ENCODE peak calls at places on chromosomes 3 and 15, in six cellular contexts. Q is GM23248, K is MM.1S, M is PC-3, N is GM23338, P is SK-N-SH. R is an unnamed sample. For H3F3A and H3K4me1, the result is how much of the 10 kb centered on the place peaks cover.

GRCh38 chr3:88032245-88032644 is 26.6 kb downstream of the CGGBP1 start:
- DNase-seq in P (no peak), N (no peak), Q (peak), M (peak), K (no peak), R (no peak)

GRCh38 chr15:90205050-90205848 is 4.1 kb downstream of the SEMA4B start:
- DNase-seq in K (no peak), Q (no peak), N (no peak), P (peak), M (no peak), R (no peak)

GRCh38 chr3:13107661-13108060 is 34.4 kb upstream of the IQSEC1 start:
- DNase-seq in N (no peak), P (no peak), M (no peak), K (no peak), Q (no peak), R (no peak)

GRCh38 chr3:102194760-102195159 is 240.1 kb upstream of the ZPLD1 start:
- DNase-seq in K (no peak), P (no peak), N (no peak), M (no peak), Q (no peak), R (no peak)

GRCh38 chr3:63966871-63967270 is 54.7 kb upstream of the SCAANT1 start:
- DNase-seq in M (no peak), K (no peak), Q (no peak), N (no peak), P (no peak), R (no peak)

GRCh38 chr3:36298188-36298587 is 82.1 kb upstream of the STAC start:
- DNase-seq in N (no peak), K (no peak), Q (no peak), M (no peak), P (no peak), R (peak)

GRCh38 chr3:45656575-45657363 is 32.4 kb upstream of the SACM1L start:
- DNase-seq in P (peak), Q (peak), K (peak), N (peak), M (peak), R (peak)

GRCh38 chr3:128415773-128416577 is 50.7 kb downstream of the DNAJB8 start:
- DNase-seq in Q (no peak), N (no peak), P (peak), K (no peak), M (no peak), R (no peak)

GRCh38 chr3:126881861-126882260 is 101.1 kb upstream of the PLXNA1 start:
- DNase-seq in P (no peak), Q (no peak), M (no peak), K (no peak), N (no peak), R (no peak)

GRCh38 chr3:38755130-38755529 is 60.9 kb downstream of the SCN10A start:
- DNase-seq in K (no peak), M (no peak), P (no peak), Q (peak), N (peak), R (peak)

GRCh38 chr3:144866504-144866903 is 894.9 kb downstream of the DIPK2A start:
- DNase-seq in N (no peak), K (no peak), M (no peak), P (no peak), Q (no peak), R (no peak)

GRCh38 chr15:80317389-80318169 is 65.6 kb upstream of the CTXND1 start:
- DNase-seq in P (no peak), M (peak), K (no peak), N (no peak), Q (peak), R (no peak)

GRCh38 chr3:80677796-80678195 is 910.0 kb upstream of the ROBO1 start:
- DNase-seq in N (no peak), M (peak), P (no peak), Q (peak), K (no peak), R (no peak)

GRCh38 chr3:25284249-25284648 is 143.8 kb upstream of the RARB start:
- DNase-seq in P (no peak), K (no peak), M (peak), N (no peak), Q (no peak), R (no peak)

GRCh38 chr3:177835008-177835407 is 637.7 kb upstream of the TBL1XR1 start:
- DNase-seq in K (no peak), N (no peak), Q (peak), M (peak), P (no peak), R (no peak)

GRCh38 chr3:149657458-149657795 is 398 bp downstream of the WWTR1 start:
- DNase-seq in P (no peak), M (peak), N (peak), Q (peak), K (no peak), R (peak)

GRCh38 chr3:52246264-52246620 is 683 bp downstream of the PPM1M start:
- DNase-seq in Q (peak), M (no peak), P (no peak), N (no peak), K (no peak), R (no peak)

GRCh38 chr3:121692010-121692699 is 31.5 kb upstream of the HCLS1 start:
- DNase-seq in P (no peak), K (no peak), M (no peak), N (no peak), Q (no peak), R (no peak)

GRCh38 chr3:50612973-50613851 is 1.6 kb upstream of the CISH start:
- DNase-seq in M (no peak), K (no peak), P (no peak), Q (no peak), N (no peak), R (no peak)

GRCh38 chr15:40900256-40901052 is 6.2 kb downstream of the VPS18 start:
- DNase-seq in K (no peak), Q (no peak), M (no peak), N (no peak), P (no peak), R (no peak)

GRCh38 chr15:92095691-92096090 is 242.2 kb downstream of the SLCO3A1 start:
- DNase-seq in Q (no peak), M (no peak), N (no peak), P (no peak), K (peak), R (no peak)

GRCh38 chr3:67529337-67529736 is 125.1 kb downstream of the SUCLG2 start:
- DNase-seq in P (no peak), Q (no peak), N (no peak), K (no peak), M (no peak), R (no peak)

GRCh38 chr3:126934149-126934548 is 48.8 kb upstream of the PLXNA1 start:
- DNase-seq in M (no peak), N (no peak), P (peak), Q (peak), K (no peak), R (peak)

GRCh38 chr3:46417841-46418611 is 11.0 kb downstream of the CCRL2 start:
- DNase-seq in K (no peak), P (no peak), N (peak), Q (no peak), M (no peak), R (no peak)

GRCh38 chr15:51332211-51333147 is 5.9 kb downstream of the CYP19A1 start:
- DNase-seq in K (no peak), N (no peak), P (no peak), M (no peak), Q (peak), R (no peak)

GRCh38 chr15:47794266-47794914 is 77.1 kb downstream of the SEMA6D start:
- DNase-seq in M (peak), Q (peak), K (no peak), N (no peak), P (no peak), R (no peak)

GRCh38 chr15:48720646-48721045 is 75.1 kb upstream of the FBN1 start:
- DNase-seq in K (no peak), N (no peak), P (no peak), M (no peak), Q (peak), R (no peak)

GRCh38 chr3:157606392-157607197 is 103.4 kb upstream of the VEPH1 start:
- DNase-seq in N (peak), K (peak), P (peak), M (peak), Q (peak), R (peak)

GRCh38 chr15:41061667-41062066 is 54.4 kb downstream of the INO80 start:
- DNase-seq in P (no peak), M (no peak), K (no peak), Q (peak), N (no peak), R (no peak)

GRCh38 chr3:173876476-173876875 is 478.9 kb downstream of the NLGN1 start:
- DNase-seq in M (no peak), Q (peak), K (no peak), P (no peak), N (peak), R (no peak)

GRCh38 chr3:14412831-14413380 is 10.5 kb downstream of the SLC6A6 start:
- DNase-seq in P (peak), Q (no peak), N (peak), K (no peak), M (no peak), R (peak)

GRCh38 chr3:14415501-14415900 is 13.1 kb downstream of the SLC6A6 start:
- DNase-seq in Q (peak), M (peak), P (no peak), N (no peak), K (no peak), R (no peak)

GRCh38 chr3:14411988-14412387 is 9.6 kb downstream of the SLC6A6 start:
- DNase-seq in K (no peak), Q (no peak), N (peak), M (peak), P (no peak), R (peak)

GRCh38 chr3:14414841-14415464 is 12.5 kb downstream of the SLC6A6 start:
- DNase-seq in P (no peak), Q (peak), N (no peak), M (no peak), K (no peak), R (no peak)

DNA sequence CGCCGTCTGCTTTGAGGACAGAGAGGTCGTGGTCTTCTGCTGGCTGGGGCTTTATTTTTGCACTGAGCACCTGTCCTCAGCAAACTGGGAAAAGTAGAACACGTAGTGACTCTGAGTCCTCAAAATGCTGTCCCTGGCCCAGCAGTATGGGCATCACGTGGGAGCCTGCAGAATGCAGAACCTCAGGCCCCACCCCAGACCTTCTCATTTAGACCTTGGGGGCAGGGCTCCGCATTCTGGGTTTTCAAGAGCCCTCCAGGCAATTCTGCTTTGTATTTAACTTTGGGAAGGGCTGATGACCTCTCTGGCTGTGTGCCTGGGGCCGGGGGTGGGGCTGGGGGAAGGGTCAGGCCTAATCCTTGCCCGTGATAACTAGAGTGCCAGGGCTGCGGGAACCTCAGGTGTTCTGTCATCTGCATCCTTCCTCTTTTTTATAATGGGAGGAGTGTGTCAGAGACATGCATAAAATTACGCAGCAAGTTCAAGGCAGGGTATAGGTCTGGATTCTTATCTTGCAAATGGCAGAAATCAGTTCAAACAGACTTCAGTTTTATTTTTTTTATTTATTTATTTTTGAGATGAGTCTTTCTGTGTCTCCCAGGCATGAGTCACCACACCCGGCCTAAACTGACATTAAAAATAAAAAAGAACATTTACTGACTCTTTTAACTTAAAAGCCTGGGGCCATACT is 11.1 kb downstream of the SLC6A6 start:
- DNase-seq in N (peak), P (no peak), Q (peak), M (peak), K (no peak), R (no peak)
- H3F3A ChIP-seq in N (under half), P (under half), Q (under half), M (under half), K (under half), R (under half)

GRCh38 chr15:62781081-62781497 is 261.5 kb upstream of the TPM1 start:
- DNase-seq in M (no peak), K (no peak), P (peak), Q (no peak), N (no peak), R (peak)

GRCh38 chr15:62786123-62786825 is 256.3 kb upstream of the TPM1 start:
- DNase-seq in Q (no peak), P (no peak), K (no peak), N (no peak), M (no peak), R (no peak)

GRCh38 chr15:62783303-62783957 is 259.1 kb upstream of the TPM1 start:
- DNase-seq in P (no peak), Q (peak), N (no peak), K (no peak), M (peak), R (no peak)

GRCh38 chr15:62782100-62782791 is 260.3 kb upstream of the TPM1 start:
- DNase-seq in M (peak), K (peak), P (peak), Q (peak), N (peak), R (peak)

DNA sequence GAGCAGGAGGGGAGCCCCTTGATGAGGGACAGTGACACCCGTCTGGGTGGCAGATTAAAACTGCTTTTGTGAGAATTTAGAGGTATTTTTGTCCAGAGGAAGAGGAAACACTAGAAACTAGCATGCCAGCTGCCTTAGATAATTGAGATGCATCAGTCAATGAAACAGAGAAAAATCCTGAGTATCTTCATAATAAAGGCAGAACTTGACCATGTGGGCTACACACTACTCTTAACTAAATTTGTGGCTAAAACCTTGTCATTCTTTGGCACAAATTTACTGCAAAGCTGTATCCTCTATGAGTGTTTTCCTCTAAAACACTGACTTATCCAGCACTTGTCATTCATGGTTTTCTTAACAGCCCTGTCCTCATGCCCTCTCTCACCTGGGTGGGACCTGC is 259.7 kb upstream of the TPM1 start:
- DNase-seq in Q (peak), K (no peak), N (no peak), M (no peak), P (no peak), R (no peak)
- H3K4me2 ChIP-seq in Q (no peak), K (no peak), N (no peak), M (no peak), P (peak), R (peak)

GRCh38 chr3:16471897-16472296 is 41.6 kb downstream of the RFTN1 start:
- DNase-seq in P (no peak), Q (no peak), K (no peak), N (no peak), M (no peak), R (no peak)
- H3K4me1 ChIP-seq in P (half or more), Q (under half), K (under half), N (under half), M (under half), R (under half)

GRCh38 chr3:129793947-129794318 is 99.6 kb downstream of the TMCC1 start:
- DNase-seq in Q (peak), M (no peak), P (peak), N (peak), K (no peak), R (peak)
- H3F3A ChIP-seq in Q (under half), M (under half), P (under half), N (under half), K (under half), R (under half)

GRCh38 chr3:53496984-53497383 is 2.6 kb downstream of the CACNA1D start:
- DNase-seq in Q (no peak), P (no peak), M (no peak), N (no peak), K (no peak), R (no peak)
- H3K4me2 ChIP-seq in Q (no peak), P (no peak), M (no peak), N (no peak), K (no peak), R (no peak)

DNA sequence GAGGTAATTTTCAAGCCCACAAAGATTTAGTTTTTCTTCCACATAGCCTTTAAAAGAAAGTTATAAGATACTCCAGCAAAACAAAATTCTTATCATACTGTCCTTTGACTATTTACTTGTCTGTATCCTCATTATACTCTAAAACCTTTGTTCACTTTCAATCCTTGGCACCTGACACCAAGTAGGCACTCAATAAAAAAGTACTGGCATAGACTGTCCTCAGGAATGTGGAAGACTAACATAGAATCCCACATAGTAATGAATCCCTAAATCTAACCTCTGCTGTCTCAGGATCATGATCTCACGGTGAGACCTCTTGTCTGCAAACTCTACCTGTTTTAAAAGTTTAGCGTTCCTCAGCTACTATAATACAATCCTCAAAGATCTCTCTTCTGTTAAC is 21.6 kb downstream of the PHC3 start:
- DNase-seq in K (no peak), P (no peak), Q (no peak), M (no peak), N (no peak), R (no peak)
- H3K4me1 ChIP-seq in K (half or more), P (under half), Q (under half), M (under half), N (under half), R (under half)